ENCODE peak calls at places on chromosomes 12 and 14, in six cellular contexts. N, A, O, F, T and H are unnamed samples.

GRCh38 chr14:77554207-77554606 is 55.6 kb upstream of the ISM2 start:
- DNase-seq in N (no peak), A (no peak), O (no peak), F (no peak), T (no peak), H (no peak)

GRCh38 chr12:650983-651382 is 12.3 kb downstream of the NINJ2 start:
- DNase-seq in N (no peak), A (no peak), O (no peak), F (no peak), T (no peak), H (no peak)

GRCh38 chr14:99272669-99273024 is 650 bp upstream of the BCL11B start:
- DNase-seq in N (no peak), A (no peak), O (no peak), F (no peak), T (no peak), H (no peak)

GRCh38 chr12:92439397-92439779 is 263.4 kb upstream of the PLEKHG7 start:
- DNase-seq in N (no peak), A (no peak), O (peak), F (no peak), T (peak), H (no peak)

GRCh38 chr12:109877504-109878246 is 2.7 kb downstream of the GLTP start:
- DNase-seq in N (no peak), A (no peak), O (no peak), F (no peak), T (no peak), H (no peak)

GRCh38 chr14:68359862-68360552 is 432.9 kb downstream of the ZFP36L1 start:
- DNase-seq in N (no peak), A (peak), O (peak), F (peak), T (peak), H (no peak)

GRCh38 chr12:12267801-12268200 is 957 bp upstream of the LRP6 start:
- DNase-seq in N (no peak), A (no peak), O (no peak), F (peak), T (no peak), H (no peak)

GRCh38 chr14:101562659-101563351 is 1.5 kb downstream of the DIO3 start:
- DNase-seq in N (no peak), A (no peak), O (no peak), F (no peak), T (no peak), H (peak)

GRCh38 chr14:96502621-96503251 is 554 bp downstream of the PAPOLA start:
- DNase-seq in N (peak), A (peak), O (peak), F (peak), T (peak), H (no peak)

GRCh38 chr14:34722723-34723545 is 8.5 kb upstream of the CFL2 start:
- DNase-seq in N (peak), A (peak), O (peak), F (peak), T (peak), H (peak)

GRCh38 chr12:92079054-92079385 is 66.6 kb downstream of the BTG1 start:
- DNase-seq in N (no peak), A (no peak), O (no peak), F (no peak), T (no peak), H (no peak)

GRCh38 chr14:83006071-83006670 is 1472.5 kb upstream of the SEL1L start:
- DNase-seq in N (peak), A (no peak), O (no peak), F (no peak), T (no peak), H (no peak)

GRCh38 chr12:57844725-57845477 is 1.6 kb downstream of the CTDSP2 start:
- DNase-seq in N (peak), A (no peak), O (peak), F (no peak), T (peak), H (peak)

GRCh38 chr14:22052795-22053194 is 379.2 kb upstream of the OR4E1 start:
- DNase-seq in N (no peak), A (no peak), O (no peak), F (no peak), T (no peak), H (no peak)

GRCh38 chr12:11836964-11837286 is 187.5 kb downstream of the ETV6 start:
- DNase-seq in N (no peak), A (no peak), O (no peak), F (no peak), T (no peak), H (no peak)

GRCh38 chr14:62179367-62180018 is 417.3 kb downstream of the SNAPC1 start:
- DNase-seq in N (peak), A (peak), O (peak), F (peak), T (peak), H (no peak)

GRCh38 chr12:3490848-3491382 is at the start of gene PRMT8:
- DNase-seq in N (peak), A (peak), O (peak), F (no peak), T (peak), H (no peak)

GRCh38 chr12:21118760-21119159 is 12.2 kb upstream of the SLCO1B1 start:
- DNase-seq in N (no peak), A (no peak), O (no peak), F (no peak), T (no peak), H (no peak)

GRCh38 chr14:59125156-59125555 is 63.3 kb upstream of the DAAM1 start:
- DNase-seq in N (no peak), A (no peak), O (no peak), F (no peak), T (no peak), H (no peak)

GRCh38 chr12:47348206-47348605 is 268.4 kb upstream of the AMIGO2 start:
- DNase-seq in N (no peak), A (no peak), O (no peak), F (no peak), T (no peak), H (no peak)

GRCh38 chr14:33914676-33915516 is 36.0 kb downstream of the EGLN3 start:
- DNase-seq in N (no peak), A (no peak), O (peak), F (peak), T (peak), H (no peak)

GRCh38 chr12:12032260-12032761 is 38.4 kb upstream of the BCL2L14 start:
- DNase-seq in N (peak), A (no peak), O (no peak), F (no peak), T (no peak), H (no peak)

GRCh38 chr12:69666798-69667197 is 32.3 kb downstream of the BEST3 start:
- DNase-seq in N (no peak), A (no peak), O (no peak), F (no peak), T (no peak), H (no peak)

GRCh38 chr12:32031109-32031508 is 71.9 kb downstream of the RESF1 start:
- DNase-seq in N (no peak), A (no peak), O (no peak), F (no peak), T (no peak), H (no peak)

GRCh38 chr14:78633747-78634146 is 463.6 kb downstream of the NRXN3 start:
- DNase-seq in N (no peak), A (no peak), O (no peak), F (no peak), T (no peak), H (no peak)

GRCh38 chr14:72962829-72963312 is 36.6 kb downstream of the DCAF4 start:
- DNase-seq in N (no peak), A (peak), O (peak), F (peak), T (peak), H (no peak)

GRCh38 chr14:93150227-93151206 is 34.2 kb downstream of the MOAP1 start:
- DNase-seq in N (peak), A (no peak), O (peak), F (no peak), T (no peak), H (no peak)

GRCh38 chr14:104598461-104599273 is 5.9 kb downstream of the TMEM179 start:
- DNase-seq in N (no peak), A (no peak), O (no peak), F (no peak), T (no peak), H (no peak)

GRCh38 chr14:93906341-93907329 is 20.5 kb upstream of the FAM181A start:
- DNase-seq in N (peak), A (peak), O (peak), F (peak), T (peak), H (peak)

GRCh38 chr14:84622357-84622756 is 907.6 kb upstream of the FLRT2 start:
- DNase-seq in N (no peak), A (no peak), O (peak), F (no peak), T (no peak), H (no peak)